ENCODE peak calls at places on chromosomes 5 and 9, in four cellular contexts. P, D, G and V are unnamed samples.

GRCh38 chr9:81622471-81623245 is 66.7 kb downstream of the TLE1 start:
- DNase-seq in D (no peak), P (no peak), G (no peak), V (no peak)

GRCh38 chr5:108104448-108104847 is 277.4 kb downstream of the FBXL17 start:
- DNase-seq in G (no peak), P (no peak), D (no peak), V (no peak)

GRCh38 chr5:34789021-34789531 is 49.9 kb upstream of the TTC23L start:
- DNase-seq in D (peak; percentile 16), G (no peak), P (no peak), V (no peak)

GRCh38 chr9:136507992-136508375 is 25.1 kb upstream of the SEC16A start:
- DNase-seq in D (no peak), P (no peak), G (no peak), V (no peak)

GRCh38 chr9:81002242-81002641 is 687.1 kb downstream of the TLE1 start:
- DNase-seq in P (no peak), G (no peak), D (no peak), V (peak; percentile 1)

GRCh38 chr9:13688990-13689600 is 409.6 kb upstream of the MPDZ start:
- DNase-seq in P (no peak), G (no peak), D (no peak), V (no peak)

GRCh38 chr9:38068616-38068865 is 486 bp downstream of the SHB start:
- DNase-seq in D (peak; percentile 78), G (no peak), P (no peak), V (no peak)

GRCh38 chr9:6819112-6819511 is 61.3 kb downstream of the KDM4C start:
- DNase-seq in D (no peak), G (no peak), P (no peak), V (peak; percentile 3)

GRCh38 chr9:17799383-17799782 is 220.5 kb downstream of the SH3GL2 start:
- DNase-seq in D (no peak), G (no peak), P (no peak), V (no peak)

GRCh38 chr9:2663886-2664674 is 42.5 kb downstream of the VLDLR start:
- DNase-seq in D (no peak), P (no peak), G (no peak), V (no peak)

GRCh38 chr5:86748538-86749105 is 130.9 kb downstream of the COX7C start:
- DNase-seq in G (no peak), P (no peak), D (no peak), V (no peak)

GRCh38 chr5:6188976-6189375 is 189.4 kb downstream of the MED10 start:
- DNase-seq in D (no peak), P (no peak), G (no peak), V (no peak)

GRCh38 chr5:58921106-58921505 is 338.2 kb downstream of the RAB3C start:
- DNase-seq in G (no peak), D (no peak), P (no peak), V (no peak)

GRCh38 chr5:169651526-169651925 is 14.5 kb downstream of the DOCK2 start:
- DNase-seq in P (no peak), D (no peak), G (no peak), V (no peak)

GRCh38 chr5:68744196-68744595 is 349.6 kb upstream of the SLC30A5 start:
- DNase-seq in P (no peak), D (no peak), G (no peak), V (no peak)

GRCh38 chr5:175853573-175854230 is 17.7 kb upstream of the CPLX2 start:
- DNase-seq in D (no peak), P (no peak), G (no peak), V (peak; percentile 89)

GRCh38 chr9:36485647-36486453 is 85.8 kb upstream of the RNF38 start:
- DNase-seq in G (no peak), P (no peak), D (peak; percentile 5), V (no peak)

GRCh38 chr5:67202830-67203229 is 6.2 kb upstream of the CD180 start:
- DNase-seq in D (no peak), G (no peak), P (no peak), V (no peak)

GRCh38 chr5:168176251-168176650 is 115.2 kb upstream of the WWC1 start:
- DNase-seq in P (no peak), D (no peak), G (no peak), V (no peak)

GRCh38 chr9:134034215-134035040 is 9.1 kb downstream of the BRD3OS start:
- DNase-seq in G (no peak), D (no peak), P (no peak), V (no peak)

GRCh38 chr5:103402861-103403260 is 144.3 kb downstream of the MACIR start:
- DNase-seq in G (no peak), D (no peak), P (no peak), V (no peak)

GRCh38 chr5:77010281-77010680 is 19.9 kb upstream of the AGGF1 start:
- DNase-seq in P (no peak), D (no peak), G (no peak), V (no peak)

GRCh38 chr5:119930490-119930889 is 301.1 kb downstream of the FAM170A start:
- DNase-seq in D (no peak), G (no peak), P (no peak), V (no peak)

GRCh38 chr9:13707635-13708410 is 428.3 kb upstream of the MPDZ start:
- DNase-seq in D (no peak), G (no peak), P (no peak), V (no peak)

GRCh38 chr9:14339746-14340145 is 25.8 kb upstream of the NFIB start:
- DNase-seq in D (no peak), G (no peak), P (no peak), V (no peak)

GRCh38 chr5:174552428-174552827 is 172.0 kb upstream of the MSX2 start:
- DNase-seq in G (no peak), P (no peak), D (no peak), V (no peak)

GRCh38 chr5:56026863-56027300 is 32.1 kb upstream of the IL6ST start:
- DNase-seq in P (peak; percentile 54), D (no peak), G (peak; percentile 89), V (no peak)

GRCh38 chr5:32319392-32319791 is 6.7 kb upstream of the MTMR12 start:
- DNase-seq in P (no peak), G (no peak), D (peak; percentile 37), V (peak; percentile 56)

GRCh38 chr9:119677811-119678530 is 308.7 kb upstream of the BRINP1 start:
- DNase-seq in G (no peak), P (no peak), D (no peak), V (no peak)

GRCh38 chr9:90929616-90930015 is 128.0 kb downstream of the SYK start:
- DNase-seq in G (no peak), D (no peak), P (no peak), V (no peak)

GRCh38 chr9:90926920-90927319 is 125.3 kb downstream of the SYK start:
- DNase-seq in P (no peak), D (no peak), G (no peak), V (no peak)

GRCh38 chr9:90927496-90927895 is 125.9 kb downstream of the SYK start:
- DNase-seq in D (no peak), G (no peak), P (no peak), V (no peak)

GRCh38 chr9:90921969-90922368 is 120.3 kb downstream of the SYK start:
- DNase-seq in G (no peak), D (no peak), P (no peak), V (no peak)

GRCh38 chr9:90925581-90926257 is 124.1 kb downstream of the SYK start:
- DNase-seq in G (no peak), P (no peak), D (no peak), V (no peak)
- TF ChIP-seq SMC3 in G (no peak), P (no peak), D (no peak), V (no peak)

DNA sequence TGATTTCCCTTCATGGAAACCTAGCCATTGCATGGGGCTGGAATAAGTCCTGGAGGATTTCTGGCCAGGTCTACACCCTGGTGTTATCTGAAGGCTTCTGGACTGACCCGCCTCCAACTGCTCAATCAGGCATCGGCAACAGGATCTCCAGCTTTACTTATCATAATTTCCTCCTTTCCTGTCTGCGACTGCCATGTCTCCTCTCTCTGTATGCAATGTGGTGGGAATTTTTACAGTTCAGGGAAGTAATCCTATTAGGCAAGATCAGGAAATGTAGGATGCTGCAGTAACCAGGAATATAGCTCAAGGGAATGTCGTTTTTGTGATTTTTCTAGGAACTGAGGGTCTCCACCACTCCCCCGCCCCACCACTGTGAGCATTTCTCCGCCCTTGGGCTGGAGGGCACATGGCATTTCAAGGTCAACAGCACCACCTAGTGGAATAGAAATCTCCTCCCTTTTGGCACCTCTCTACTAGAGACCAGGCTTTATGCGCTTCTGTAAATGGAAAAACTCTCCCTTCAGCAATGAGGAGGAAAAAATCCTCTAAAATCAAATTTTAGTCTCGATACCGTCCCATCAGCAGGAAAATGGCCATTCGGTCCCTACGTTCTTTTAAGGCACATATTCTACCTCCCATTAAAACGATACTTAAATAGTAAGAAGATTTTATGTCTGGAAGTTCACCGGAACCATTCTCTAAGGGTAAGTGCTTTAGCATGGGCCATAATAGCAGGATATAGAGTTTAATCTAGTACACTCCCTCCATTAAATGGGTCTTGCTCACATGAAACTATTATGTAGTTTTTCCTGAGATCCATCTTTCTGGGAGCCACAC is 93.0 kb downstream of the YTHDC2 start:
- DNase-seq in P (peak; percentile 19), D (peak; percentile 79), G (peak; percentile 7), V (peak; percentile 61)
- TF ChIP-seq MYC in P (no peak), D (no peak), G (no peak), V (no peak)

GRCh38 chr5:137887831-137888230 is 1.4 kb upstream of the PKD2L2 start:
- DNase-seq in P (no peak), D (no peak), G (no peak), V (no peak)

GRCh38 chr5:137891849-137892248 is 2.6 kb downstream of the PKD2L2 start:
- DNase-seq in P (no peak), G (no peak), D (peak; percentile 22), V (peak; percentile 7)

GRCh38 chr5:137890850-137891249 is 1.6 kb downstream of the PKD2L2 start:
- DNase-seq in D (no peak), G (no peak), P (no peak), V (peak; percentile 58)

GRCh38 chr5:137888875-137889759 is at the start of gene PKD2L2:
- DNase-seq in P (peak; percentile 4), G (peak; percentile 75), D (peak; percentile 94), V (no peak)

DNA sequence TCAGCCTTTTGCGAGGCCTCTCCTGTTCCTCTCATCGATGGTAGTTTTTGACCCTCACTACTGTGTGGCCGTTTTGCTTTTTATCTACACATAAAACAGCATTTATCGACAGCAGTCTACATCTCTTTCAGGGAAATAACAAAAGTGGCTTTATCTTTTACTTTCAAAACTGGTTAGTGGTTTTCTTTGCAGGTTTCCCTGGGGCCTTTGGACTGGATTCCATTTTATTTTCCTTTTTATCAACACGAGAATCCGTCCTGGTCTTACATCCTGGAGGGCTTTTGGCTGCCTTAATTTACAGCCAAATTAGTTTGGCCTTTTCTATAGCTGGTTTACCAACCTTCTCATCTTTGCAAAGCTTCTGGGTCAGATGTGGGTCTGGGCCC is 775 bp upstream of the PKD2L2 start:
- DNase-seq in G (no peak), P (no peak), D (peak; percentile 36), V (no peak)
- TF ChIP-seq SMC3 in G (no peak), P (no peak), D (no peak), V (no peak)

DNA sequence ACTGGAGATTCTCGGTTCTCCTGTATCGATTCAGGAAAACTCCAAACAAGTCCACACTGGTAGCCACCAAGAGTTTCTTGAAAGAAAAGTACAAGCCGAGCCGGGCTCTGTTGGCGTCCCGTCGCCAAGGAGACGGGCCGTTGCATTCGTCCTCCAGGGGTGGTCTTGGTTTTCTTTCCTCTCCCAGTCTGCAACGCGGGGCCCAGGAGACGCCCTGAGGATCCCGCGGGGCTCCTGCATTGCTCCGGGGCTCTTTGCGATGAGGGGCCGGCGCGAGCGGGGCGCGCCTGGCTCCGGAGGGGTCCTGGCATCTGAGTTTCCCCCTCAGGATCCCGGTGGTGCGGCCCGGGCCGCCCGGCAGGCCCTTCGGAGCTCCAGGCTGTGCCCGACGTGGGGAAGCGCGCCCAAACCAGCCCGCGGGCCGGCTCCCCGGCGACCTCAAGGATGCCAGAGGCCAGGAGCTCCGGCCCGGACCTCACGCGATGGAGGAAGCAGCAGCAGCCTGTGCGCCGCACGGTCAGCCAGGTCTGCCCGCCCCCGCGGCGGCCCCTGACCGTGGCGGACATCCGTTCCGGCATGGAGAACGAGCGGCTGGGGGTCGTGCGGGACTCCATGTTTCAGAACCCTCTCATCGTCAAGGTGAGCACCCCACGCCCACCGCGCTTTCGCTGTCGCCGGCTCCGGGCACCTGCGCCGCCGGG is at the start of gene CFAP77:
- DNase-seq in P (peak; percentile 48), G (no peak), D (peak; percentile 18), V (peak; percentile 10)
- TF ChIP-seq MYC in P (no peak), G (no peak), D (no peak), V (no peak)